ENCODE peak calls at places on chromosomes 5 and 9, in five cellular contexts. One of them, this sample, is unnamed. For H3K9me3, the result is how much of the 10 kb centered on the place peaks cover.

GRCh38 chr9:10062629-10063395 is 550.0 kb downstream of the PTPRD start:
- DNase-seq in left lung: no peak
- DNase-seq in psoas muscle: no peak
- DNase-seq in left ventricle myocardium inferior: no peak
- DNase-seq in adipocyte: peak
- DNase-seq in this sample: no peak

GRCh38 chr5:142353093-142353472 is 28.3 kb upstream of the SPRY4 start:
- DNase-seq in left lung: no peak
- DNase-seq in psoas muscle: no peak
- DNase-seq in left ventricle myocardium inferior: no peak
- DNase-seq in adipocyte: no peak
- DNase-seq in this sample: no peak

GRCh38 chr5:54186912-54187445 is 123.4 kb downstream of the ARL15 start:
- DNase-seq in left lung: no peak
- DNase-seq in psoas muscle: no peak
- DNase-seq in left ventricle myocardium inferior: peak
- DNase-seq in adipocyte: no peak
- DNase-seq in this sample: no peak

GRCh38 chr5:81313686-81314085 is 12.3 kb downstream of the ZCCHC9 start:
- DNase-seq in left lung: no peak
- DNase-seq in psoas muscle: no peak
- DNase-seq in left ventricle myocardium inferior: no peak
- DNase-seq in adipocyte: no peak
- DNase-seq in this sample: no peak

GRCh38 chr5:43171441-43171840 is 20.6 kb upstream of the NIM1K start:
- DNase-seq in left lung: no peak
- DNase-seq in psoas muscle: no peak
- DNase-seq in left ventricle myocardium inferior: no peak
- DNase-seq in adipocyte: no peak
- DNase-seq in this sample: no peak

GRCh38 chr9:9522406-9522805 is 1090.4 kb downstream of the PTPRD start:
- DNase-seq in left lung: no peak
- DNase-seq in psoas muscle: no peak
- DNase-seq in left ventricle myocardium inferior: no peak
- DNase-seq in adipocyte: no peak
- DNase-seq in this sample: no peak

GRCh38 chr5:165876538-165876937 is 2371.1 kb downstream of the MAT2B start:
- DNase-seq in left lung: no peak
- DNase-seq in psoas muscle: no peak
- DNase-seq in left ventricle myocardium inferior: no peak
- DNase-seq in adipocyte: no peak
- DNase-seq in this sample: no peak

GRCh38 chr9:98867434-98868168 is 60.1 kb downstream of the GALNT12 start:
- DNase-seq in left lung: no peak
- DNase-seq in psoas muscle: peak
- DNase-seq in left ventricle myocardium inferior: peak
- DNase-seq in adipocyte: peak
- DNase-seq in this sample: no peak

GRCh38 chr9:137083418-137084004 is 3.3 kb upstream of the MAN1B1 start:
- DNase-seq in left lung: peak
- DNase-seq in psoas muscle: peak
- DNase-seq in left ventricle myocardium inferior: no peak
- DNase-seq in adipocyte: peak
- DNase-seq in this sample: peak

GRCh38 chr5:53453898-53454837 is 26.3 kb upstream of the FST start:
- DNase-seq in left lung: no peak
- DNase-seq in psoas muscle: no peak
- DNase-seq in left ventricle myocardium inferior: no peak
- DNase-seq in adipocyte: no peak
- DNase-seq in this sample: no peak

GRCh38 chr5:25863811-25864210 is 1174.6 kb downstream of the CDH9 start:
- DNase-seq in left lung: no peak
- DNase-seq in psoas muscle: no peak
- DNase-seq in left ventricle myocardium inferior: no peak
- DNase-seq in adipocyte: no peak
- DNase-seq in this sample: no peak

DNA sequence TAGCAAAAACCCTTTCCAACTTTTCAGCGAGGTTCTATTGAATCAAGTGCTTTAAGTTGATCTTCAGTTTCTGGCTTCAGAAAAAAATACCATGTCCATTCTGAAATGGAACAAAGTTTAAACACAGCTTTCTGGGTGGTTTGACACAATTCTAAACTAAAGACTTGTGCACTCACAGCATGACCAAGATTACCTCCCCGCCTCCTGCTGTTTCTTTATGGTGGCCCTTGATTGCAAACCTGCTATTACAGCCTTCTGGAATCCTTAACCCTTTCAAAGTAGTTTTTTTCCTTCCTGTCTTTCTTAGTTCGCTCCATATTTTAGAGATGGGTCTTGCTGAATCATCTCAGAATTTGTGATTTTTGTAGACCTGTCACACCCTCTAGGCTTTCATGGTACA is 135.9 kb upstream of the FBN2 start:
- DNase-seq in left lung: no peak
- DNase-seq in psoas muscle: no peak
- DNase-seq in left ventricle myocardium inferior: no peak
- DNase-seq in adipocyte: no peak
- DNase-seq in this sample: no peak
- H3K4me3 ChIP-seq in left lung: no peak
- H3K4me3 ChIP-seq in psoas muscle: no peak
- H3K4me3 ChIP-seq in left ventricle myocardium inferior: no peak
- H3K4me3 ChIP-seq in adipocyte: peak
- H3K4me3 ChIP-seq in this sample: no peak

DNA sequence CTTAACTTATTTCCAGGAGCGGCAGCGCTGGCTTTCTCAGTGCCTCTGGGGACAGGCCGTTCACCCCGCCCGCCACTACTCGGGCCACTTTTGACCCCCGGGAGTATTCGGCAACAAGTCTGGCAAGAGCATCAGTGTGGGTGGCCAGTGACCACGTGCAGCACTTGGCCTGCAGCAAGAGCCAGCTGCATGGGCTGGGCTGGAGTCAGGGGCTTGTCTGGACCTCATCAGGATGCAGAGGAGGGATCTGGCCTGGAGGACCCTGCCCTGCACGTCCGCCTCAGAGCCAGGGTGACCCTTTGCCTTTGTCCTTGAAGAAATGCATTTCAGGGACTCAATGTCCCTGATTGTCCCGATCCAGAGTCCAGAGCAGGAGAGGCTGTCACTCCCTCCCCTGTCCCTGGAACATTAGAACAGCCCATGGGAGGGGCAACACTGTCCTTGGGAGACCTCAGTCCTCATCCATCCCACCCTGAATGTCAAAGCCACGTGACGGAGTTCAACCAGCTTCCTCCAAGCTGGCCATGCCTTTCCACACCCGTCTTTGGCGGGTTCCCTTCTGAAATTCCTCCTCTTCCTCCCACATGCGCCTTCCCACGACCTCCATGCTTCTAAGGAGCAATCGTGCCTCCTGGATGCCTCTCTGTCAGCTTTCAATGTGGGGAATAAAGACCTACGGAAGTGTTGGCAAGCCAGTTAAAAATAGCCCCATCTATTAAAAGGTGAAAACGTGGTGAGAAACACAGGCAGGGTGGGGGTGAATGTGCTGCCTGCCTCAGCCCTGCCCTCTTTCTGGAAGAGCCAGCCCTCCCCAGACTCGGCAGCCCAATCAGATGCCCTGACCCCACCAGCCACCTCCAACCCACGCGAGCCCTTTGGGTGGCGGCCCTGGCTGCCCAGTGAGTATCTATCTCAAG is 99.0 kb downstream of the OLFM1 start:
- DNase-seq in left lung: peak
- DNase-seq in psoas muscle: no peak
- DNase-seq in left ventricle myocardium inferior: peak
- DNase-seq in adipocyte: no peak
- DNase-seq in this sample: no peak
- H3K9me3 ChIP-seq in left lung: under half
- H3K9me3 ChIP-seq in psoas muscle: under half
- H3K9me3 ChIP-seq in left ventricle myocardium inferior: under half
- H3K9me3 ChIP-seq in adipocyte: under half
- H3K9me3 ChIP-seq in this sample: under half

GRCh38 chr5:59584858-59585846 is 308.4 kb downstream of the PDE4D start:
- DNase-seq in left lung: no peak
- DNase-seq in psoas muscle: peak
- DNase-seq in left ventricle myocardium inferior: no peak
- DNase-seq in adipocyte: no peak
- DNase-seq in this sample: no peak

GRCh38 chr5:59588922-59589321 is 304.6 kb downstream of the PDE4D start:
- DNase-seq in left lung: no peak
- DNase-seq in psoas muscle: no peak
- DNase-seq in left ventricle myocardium inferior: no peak
- DNase-seq in adipocyte: no peak
- DNase-seq in this sample: no peak

GRCh38 chr5:59583810-59584562 is 309.5 kb downstream of the PDE4D start:
- DNase-seq in left lung: no peak
- DNase-seq in psoas muscle: no peak
- DNase-seq in left ventricle myocardium inferior: no peak
- DNase-seq in adipocyte: no peak
- DNase-seq in this sample: no peak

GRCh38 chr5:59587489-59588337 is 305.8 kb downstream of the PDE4D start:
- DNase-seq in left lung: peak
- DNase-seq in psoas muscle: peak
- DNase-seq in left ventricle myocardium inferior: peak
- DNase-seq in adipocyte: peak
- DNase-seq in this sample: no peak

DNA sequence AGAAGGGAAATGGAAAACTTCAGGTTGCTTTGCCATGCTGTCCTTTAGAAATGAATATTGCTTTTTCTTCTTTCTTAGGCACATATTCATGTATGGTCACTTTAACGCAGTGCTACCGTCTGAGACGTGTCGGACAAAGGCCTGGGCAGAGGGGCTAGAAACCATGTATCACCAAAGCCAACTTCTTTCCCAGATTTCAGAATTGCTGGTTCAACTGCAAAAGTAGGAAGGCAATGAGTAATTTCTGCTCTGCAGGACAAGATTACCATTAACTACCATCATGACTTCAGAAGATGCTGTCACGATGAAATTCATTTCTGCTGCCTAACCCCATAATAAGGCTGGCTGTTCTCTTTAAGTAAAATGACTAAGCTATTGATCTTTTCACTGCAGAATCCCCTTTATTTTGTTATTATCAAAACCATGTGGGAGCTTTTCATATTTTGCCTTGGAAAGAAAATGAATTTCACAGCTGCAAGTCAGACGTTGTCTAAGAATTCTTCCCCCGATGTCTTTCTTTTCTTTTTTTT is 306.6 kb downstream of the PDE4D start:
- DNase-seq in left lung: no peak
- DNase-seq in psoas muscle: no peak
- DNase-seq in left ventricle myocardium inferior: no peak
- DNase-seq in adipocyte: no peak
- DNase-seq in this sample: no peak
- H3K4me3 ChIP-seq in left lung: peak
- H3K4me3 ChIP-seq in psoas muscle: peak
- H3K4me3 ChIP-seq in left ventricle myocardium inferior: peak
- H3K4me3 ChIP-seq in adipocyte: peak
- H3K4me3 ChIP-seq in this sample: no peak

GRCh38 chr5:126871441-126871840 is 94.5 kb downstream of the LMNB1 start:
- DNase-seq in left lung: no peak
- DNase-seq in psoas muscle: no peak
- DNase-seq in left ventricle myocardium inferior: no peak
- DNase-seq in adipocyte: peak
- DNase-seq in this sample: no peak
- H3K9me3 ChIP-seq in left lung: under half
- H3K9me3 ChIP-seq in psoas muscle: under half
- H3K9me3 ChIP-seq in left ventricle myocardium inferior: under half
- H3K9me3 ChIP-seq in adipocyte: under half
- H3K9me3 ChIP-seq in this sample: under half

DNA sequence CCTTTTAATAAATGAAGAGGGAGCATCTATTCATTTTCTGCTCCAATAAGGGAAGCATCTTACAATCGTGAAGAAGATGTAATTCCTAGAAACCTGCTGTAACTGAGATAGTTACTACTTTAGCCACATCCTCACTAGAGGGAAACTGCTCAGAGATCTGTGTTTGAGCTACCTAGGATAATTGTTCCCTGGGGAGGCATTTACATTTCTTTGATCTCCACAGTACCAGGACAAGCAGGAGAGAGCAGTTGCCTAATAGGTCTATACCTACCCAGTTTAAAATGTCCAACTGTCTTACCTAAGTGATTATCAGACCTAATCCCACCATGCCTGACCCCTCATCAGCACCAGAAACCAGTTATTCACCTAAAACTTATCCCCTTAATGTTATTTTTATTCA is 196.9 kb downstream of the TUSC1 start:
- DNase-seq in left lung: no peak
- DNase-seq in psoas muscle: no peak
- DNase-seq in left ventricle myocardium inferior: no peak
- DNase-seq in adipocyte: no peak
- DNase-seq in this sample: no peak
- H3K4me3 ChIP-seq in left lung: no peak
- H3K4me3 ChIP-seq in psoas muscle: no peak
- H3K4me3 ChIP-seq in left ventricle myocardium inferior: no peak
- H3K4me3 ChIP-seq in adipocyte: no peak
- H3K4me3 ChIP-seq in this sample: no peak